ENCODE peak calls at places on chromosomes 5 and 9, in nine cellular contexts. I is colonic mucosa, S is thoracic aorta, P is A549, Z is neural progenitor cell, J is transverse colon, M is esophagus muscularis mucosa, Y is heart left ventricle, K is A673. H is an unnamed sample.
A peak's percentile ranks its signal among the peaks of the same experiment; 100 is the strongest.

GRCh38 chr5:145825751-145826180 is 9.4 kb downstream of the PRELID2 start:
- DNase-seq in I (no peak), J (no peak), Z (peak; percentile 59), P (peak; percentile 28), M (peak; percentile 53), K (peak; percentile 83), S (no peak), Y (no peak), H (no peak)

GRCh38 chr5:40743771-40744170 is 12.0 kb downstream of the TTC33 start:
- DNase-seq in J (no peak), K (no peak), S (no peak), I (no peak), M (no peak), Y (no peak), P (no peak), Z (no peak), H (no peak)

GRCh38 chr5:157961176-157961575 is 102.2 kb upstream of the CLINT1 start:
- DNase-seq in K (no peak), I (no peak), S (no peak), Z (no peak), J (peak; percentile 11), M (no peak), Y (no peak), P (no peak), H (no peak)

GRCh38 chr5:135626636-135627035 is 47.8 kb upstream of the CXCL14 start:
- DNase-seq in K (no peak), M (no peak), S (no peak), Z (no peak), P (no peak), Y (no peak), I (no peak), J (no peak), H (no peak)

GRCh38 chr9:75229605-75230332 is 141.5 kb downstream of the OSTF1 start:
- DNase-seq in K (no peak), S (peak; percentile 43), J (peak; percentile 77), I (peak; percentile 68), M (no peak), Z (no peak), Y (no peak), P (no peak), H (no peak)

GRCh38 chr9:133657120-133657661 is 21.0 kb downstream of the DBH start:
- DNase-seq in S (no peak), I (no peak), J (no peak), P (no peak), K (no peak), Z (no peak), M (no peak), Y (no peak), H (no peak)

GRCh38 chr9:99677281-99677680 is 144.4 kb upstream of the NR4A3 start:
- DNase-seq in Z (no peak), I (no peak), M (no peak), P (no peak), K (no peak), S (no peak), J (no peak), Y (no peak), H (no peak)

GRCh38 chr9:99373912-99374311 is 151.8 kb downstream of the SEC61B start:
- DNase-seq in I (no peak), Z (peak; percentile 41), J (no peak), K (no peak), M (no peak), Y (no peak), S (no peak), P (no peak), H (no peak)

GRCh38 chr9:128340691-128341434 is 536 bp downstream of the SLC27A4 start:
- DNase-seq in J (peak; percentile 27), Z (peak; percentile 48), M (no peak), S (no peak), Y (no peak), P (peak; percentile 20), I (peak; percentile 40), K (peak; percentile 18), H (no peak)

GRCh38 chr5:179919487-179920060 is 11.9 kb upstream of the TBC1D9B start:
- DNase-seq in K (no peak), Z (no peak), S (no peak), Y (no peak), P (no peak), I (no peak), J (no peak), M (peak; percentile 70), H (no peak)

GRCh38 chr9:121721770-121722169 is 70.3 kb downstream of the DAB2IP start:
- DNase-seq in Z (peak; percentile 43), S (no peak), J (no peak), M (no peak), K (no peak), P (no peak), I (no peak), Y (peak; percentile 56), H (peak; percentile 70)

GRCh38 chr5:170497311-170498038 is 6.3 kb upstream of the KCNIP1 start:
- DNase-seq in I (no peak), J (no peak), Z (peak; percentile 20), M (no peak), P (no peak), K (no peak), Y (no peak), S (no peak), H (no peak)

GRCh38 chr5:81842795-81843377 is 92.0 kb upstream of the SSBP2 start:
- DNase-seq in I (no peak), K (no peak), P (no peak), S (no peak), Y (no peak), Z (peak; percentile 29), J (no peak), M (no peak), H (no peak)

GRCh38 chr5:138972230-138972629 is 97.1 kb upstream of the LRRTM2 start:
- DNase-seq in P (no peak), S (no peak), Y (no peak), J (no peak), M (no peak), K (no peak), I (no peak), Z (no peak), H (no peak)

GRCh38 chr5:91103353-91104061 is 279.6 kb downstream of the ARRDC3 start:
- DNase-seq in Y (no peak), I (no peak), S (no peak), Z (no peak), J (no peak), M (no peak), P (no peak), K (no peak), H (no peak)

GRCh38 chr5:161287436-161287835 is 259.1 kb downstream of the GABRB2 start:
- DNase-seq in P (no peak), J (no peak), K (no peak), I (no peak), S (no peak), M (no peak), Y (no peak), Z (no peak), H (no peak)

GRCh38 chr5:10220253-10220652 is 29.4 kb downstream of the ATPSCKMT start:
- DNase-seq in S (no peak), K (no peak), Z (peak; percentile 38), I (no peak), Y (no peak), J (no peak), M (peak; percentile 86), P (no peak), H (no peak)
- TF ChIP-seq CTCF in S (no peak), K (no peak), Z (peak; percentile 44), I (no peak), Y (no peak), J (no peak), M (no peak), P (no peak), H (no peak)

DNA sequence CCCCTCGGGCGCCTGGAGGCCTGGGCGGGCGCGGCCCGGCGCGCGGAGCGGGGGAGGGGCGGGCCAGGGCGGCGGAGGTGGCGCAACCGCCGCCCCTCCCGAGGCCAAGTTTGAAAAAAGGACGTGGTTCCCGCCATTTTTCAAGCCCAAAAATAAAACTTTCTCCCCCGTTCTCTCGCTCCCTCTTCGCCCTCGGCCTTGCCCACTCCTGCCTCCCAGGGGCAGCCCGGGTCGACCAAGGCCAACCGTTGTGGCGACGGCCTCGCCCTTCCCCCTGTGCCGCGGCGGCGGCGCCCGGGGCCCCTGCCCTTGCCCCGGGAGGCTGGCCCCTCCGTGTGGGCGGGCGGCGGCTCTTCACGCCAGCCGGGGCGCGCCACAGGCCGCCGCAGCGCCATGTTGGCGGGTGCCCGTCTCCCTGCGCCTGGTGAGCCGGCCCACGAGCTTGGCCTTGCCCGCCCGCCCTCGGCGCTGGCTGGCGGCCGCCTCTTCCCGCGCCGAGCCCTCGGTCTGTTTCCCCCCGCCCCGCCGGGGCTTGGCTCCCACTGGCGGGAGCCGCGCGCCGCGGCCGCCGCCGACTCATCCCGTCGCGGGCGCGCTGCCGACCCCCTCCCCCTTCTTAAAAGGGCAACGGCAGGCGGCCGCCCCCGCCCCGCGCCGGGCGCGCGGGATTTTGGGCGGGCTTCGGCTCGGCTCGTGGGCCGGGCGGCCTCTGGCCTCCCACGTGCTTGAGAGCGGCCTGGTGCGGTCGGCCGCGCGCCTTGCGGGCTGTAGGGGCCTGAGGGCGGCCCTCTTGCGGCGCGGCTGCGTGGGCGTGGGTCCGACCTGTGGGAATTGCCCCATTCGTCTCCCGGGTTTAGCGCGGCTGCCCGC is 1.3 kb downstream of the ANP32B start:
- DNase-seq in K (peak; percentile 83), Z (peak; percentile 73), Y (peak; percentile 81), M (peak; percentile 94), S (peak; percentile 38), J (peak; percentile 79), P (peak; percentile 66), I (peak; percentile 74), H (peak; percentile 89)
- H3K4me1 ChIP-seq in K (peaks cover 59% of the 10 kb centered on the region), Z (peaks cover 7% of the 10 kb centered on the region), Y (peaks cover 52% of the 10 kb centered on the region), M (peaks cover 50% of the 10 kb centered on the region), S (peaks cover 34% of the 10 kb centered on the region), J (peaks cover 66% of the 10 kb centered on the region), P (peaks cover 52% of the 10 kb centered on the region), I (peaks cover 8% of the 10 kb centered on the region), H (peaks cover 56% of the 10 kb centered on the region)

DNA sequence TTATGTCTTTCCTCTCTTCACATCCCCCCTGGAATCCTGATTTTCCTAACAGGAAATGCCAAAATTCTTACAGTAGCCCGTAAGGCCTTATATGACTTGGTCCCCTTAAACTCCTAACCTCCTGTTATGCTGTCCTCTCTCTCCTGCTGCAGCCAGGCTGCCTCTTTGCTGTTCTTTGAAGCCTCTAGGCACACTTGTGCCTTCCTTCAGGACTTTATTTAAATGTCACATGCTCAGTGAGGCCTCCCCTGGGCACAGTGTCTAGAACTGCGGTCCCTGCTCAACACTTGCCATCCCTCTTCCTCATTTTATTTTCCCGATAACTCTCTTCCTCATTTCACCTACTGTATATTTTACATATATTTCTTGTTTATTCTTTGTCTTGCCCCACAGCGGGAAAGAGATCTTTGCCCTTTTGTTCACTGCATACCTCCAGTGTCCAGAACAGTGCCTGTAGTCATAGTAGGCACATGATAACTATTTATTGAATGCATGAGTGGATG is 5.5 kb upstream of the SHB start:
- DNase-seq in P (no peak), Z (no peak), J (peak; percentile 32), M (no peak), K (no peak), S (no peak), Y (no peak), I (peak; percentile 49), H (no peak)
- H3K27ac ChIP-seq in P (no peak overlapping the region), Z (no peak overlapping the region), J (peak overlapping the region; percentile 72), M (no peak overlapping the region), K (no peak overlapping the region), S (no peak overlapping the region), Y (no peak overlapping the region), I (peak overlapping the region; percentile 45), H (peak overlapping the region; percentile 71)

DNA sequence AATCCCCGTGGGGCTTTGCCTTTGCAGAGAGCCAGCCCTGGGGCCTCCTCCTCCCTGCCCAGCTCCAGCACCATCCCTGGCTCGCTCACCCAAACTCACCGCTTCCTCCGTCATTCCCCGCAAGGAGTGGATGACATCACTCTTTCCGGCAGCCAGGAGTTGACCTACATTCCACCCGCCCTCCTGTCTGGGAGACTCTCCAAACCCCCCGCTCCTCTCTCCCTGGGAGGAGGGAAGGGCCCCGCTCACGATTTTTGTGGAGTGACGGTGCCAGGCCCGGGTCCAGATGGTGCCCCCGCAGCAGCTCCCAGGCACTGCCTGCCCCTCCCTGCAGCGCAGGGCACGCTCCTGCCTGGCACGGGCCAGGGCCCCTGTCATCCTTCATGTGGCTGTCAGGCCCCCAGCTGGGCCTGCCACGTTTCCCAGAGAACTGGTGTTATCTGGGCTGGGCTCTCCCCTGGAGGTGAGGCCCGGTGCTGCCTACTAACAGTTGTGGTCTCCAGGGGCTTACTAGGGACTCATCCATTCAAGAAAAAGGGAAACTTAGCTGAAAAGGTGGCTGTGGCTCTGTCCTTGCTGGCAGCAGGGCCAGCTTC is 52.3 kb downstream of the NTNG2 start:
- DNase-seq in I (no peak), S (peak; percentile 57), M (peak; percentile 93), K (peak; percentile 72), Y (peak; percentile 86), J (no peak), Z (peak; percentile 52), P (peak; percentile 72), H (peak; percentile 75)
- TF ChIP-seq CTCF in I (no peak), S (no peak), M (peak; percentile 9), K (no peak), Y (peak; percentile 31), J (no peak), Z (no peak), P (no peak), H (no peak)